ENCODE peak calls at places on chromosomes 7 and 10, in eight cellular contexts. O is H1, Z is neuronal stem cell, S is IMR-90, U is GM23248, K is neural progenitor cell, W is H9, N is trophoblast cell. I is an unnamed sample.

GRCh38 chr7:82534687-82535086 is 91.1 kb upstream of the CACNA2D1 start:
- DNase-seq in O (no peak), Z (no peak), S (peak), U (peak), K (no peak), W (no peak), N (no peak), I (peak)

GRCh38 chr10:7397049-7397448 is 13.8 kb downstream of the SFMBT2 start:
- DNase-seq in O (no peak), Z (no peak), S (peak), U (peak), K (no peak), W (no peak), N (no peak), I (no peak)

GRCh38 chr10:106557951-106558733 is 606.4 kb downstream of the SORCS1 start:
- DNase-seq in O (no peak), Z (no peak), S (peak), U (peak), K (no peak), W (no peak), N (no peak), I (no peak)

GRCh38 chr10:79936625-79937255 is 12.2 kb downstream of the SFTPD start:
- DNase-seq in O (peak), Z (no peak), S (no peak), U (no peak), K (no peak), W (peak), N (no peak), I (no peak)

GRCh38 chr10:55668326-55668922 is 692.6 kb downstream of the ZWINT start:
- DNase-seq in O (no peak), Z (no peak), S (no peak), U (peak), K (peak), W (no peak), N (no peak), I (no peak)

GRCh38 chr7:129773871-129774270 is 162.4 kb downstream of the NRF1 start:
- DNase-seq in O (no peak), Z (no peak), S (no peak), U (no peak), K (no peak), W (no peak), N (no peak), I (no peak)

GRCh38 chr7:119761776-119762175 is 511.2 kb upstream of the KCND2 start:
- DNase-seq in O (no peak), Z (no peak), S (no peak), U (no peak), K (no peak), W (no peak), N (no peak), I (no peak)

GRCh38 chr7:26374665-26375373 is 83.2 kb downstream of the SNX10 start:
- DNase-seq in O (no peak), Z (no peak), S (no peak), U (no peak), K (no peak), W (no peak), N (no peak), I (peak)

GRCh38 chr10:69333205-69333604 is 54.9 kb downstream of the HK1 start:
- DNase-seq in O (peak), Z (no peak), S (no peak), U (peak), K (peak), W (peak), N (peak), I (no peak)

GRCh38 chr10:99993994-99994689 is 15.6 kb downstream of the DNMBP start:
- DNase-seq in O (no peak), Z (no peak), S (peak), U (peak), K (no peak), W (no peak), N (peak), I (peak)

GRCh38 chr7:156222151-156222550 is 409.9 kb upstream of the SHH start:
- DNase-seq in O (peak), Z (no peak), S (no peak), U (no peak), K (no peak), W (no peak), N (no peak), I (no peak)

GRCh38 chr7:1531979-1532455 is 1.5 kb downstream of the MAFK start:
- DNase-seq in O (no peak), Z (no peak), S (no peak), U (no peak), K (no peak), W (no peak), N (no peak), I (no peak)

GRCh38 chr7:38512704-38513103 is 118.5 kb downstream of the AMPH start:
- DNase-seq in O (no peak), Z (no peak), S (peak), U (peak), K (no peak), W (no peak), N (no peak), I (peak)

GRCh38 chr10:131677671-131678070 is 223.1 kb upstream of the PPP2R2D start:
- DNase-seq in O (no peak), Z (no peak), S (no peak), U (no peak), K (peak), W (peak), N (no peak), I (no peak)

GRCh38 chr7:7922684-7923385 is 45.8 kb upstream of the GLCCI1 start:
- DNase-seq in O (no peak), Z (no peak), S (no peak), U (no peak), K (peak), W (no peak), N (no peak), I (no peak)

GRCh38 chr7:129053938-129054437 is 923 bp downstream of the TNPO3 start:
- DNase-seq in O (no peak), Z (peak), S (peak), U (peak), K (no peak), W (no peak), N (no peak), I (peak)

GRCh38 chr7:149787428-149788299 is 14.3 kb upstream of the ZNF467 start:
- DNase-seq in O (peak), Z (no peak), S (no peak), U (peak), K (peak), W (peak), N (no peak), I (peak)

GRCh38 chr10:58743466-58744115 is 230.9 kb downstream of the BICC1 start:
- DNase-seq in O (no peak), Z (peak), S (peak), U (peak), K (peak), W (no peak), N (peak), I (no peak)

GRCh38 chr10:70672165-70672992 is at the start of gene ADAMTS14:
- DNase-seq in O (peak), Z (peak), S (no peak), U (peak), K (peak), W (peak), N (no peak), I (no peak)

GRCh38 chr7:152522551-152522950 is 86.7 kb upstream of the KMT2C start:
- DNase-seq in O (no peak), Z (no peak), S (no peak), U (no peak), K (no peak), W (no peak), N (no peak), I (peak)

GRCh38 chr10:60978287-60979115 is 34.5 kb upstream of the RHOBTB1 start:
- DNase-seq in O (no peak), Z (no peak), S (peak), U (peak), K (no peak), W (no peak), N (no peak), I (peak)

GRCh38 chr10:47370878-47371277 is 13.2 kb downstream of the ZNF488 start:
- DNase-seq in O (peak), Z (no peak), S (no peak), U (no peak), K (no peak), W (peak), N (no peak), I (no peak)

GRCh38 chr10:126153686-126154628 is 234.3 kb downstream of the ADAM12 start:
- DNase-seq in O (no peak), Z (no peak), S (peak), U (peak), K (peak), W (no peak), N (no peak), I (no peak)

GRCh38 chr10:275680-276079 is 140.4 kb downstream of the ZMYND11 start:
- DNase-seq in O (no peak), Z (no peak), S (no peak), U (no peak), K (no peak), W (no peak), N (no peak), I (no peak)

GRCh38 chr10:86730227-86730626 is 26.2 kb upstream of the BMPR1A start:
- DNase-seq in O (no peak), Z (no peak), S (peak), U (no peak), K (no peak), W (no peak), N (no peak), I (no peak)

GRCh38 chr7:55214707-55215106 is 150.4 kb upstream of the LANCL2 start:
- DNase-seq in O (no peak), Z (no peak), S (peak), U (peak), K (no peak), W (no peak), N (no peak), I (no peak)

GRCh38 chr10:128077155-128077875 is 48.9 kb downstream of the MKI67 start:
- DNase-seq in O (no peak), Z (no peak), S (no peak), U (no peak), K (no peak), W (peak), N (no peak), I (no peak)

GRCh38 chr10:92573091-92573797 is 649 bp downstream of the IDE start:
- DNase-seq in O (peak), Z (peak), S (peak), U (peak), K (peak), W (peak), N (peak), I (peak)

GRCh38 chr10:120011359-120012132 is 119.0 kb downstream of the SEC23IP start:
- DNase-seq in O (peak), Z (no peak), S (no peak), U (no peak), K (peak), W (peak), N (no peak), I (no peak)

GRCh38 chr7:2162959-2163358 is 69.8 kb downstream of the MAD1L1 start:
- DNase-seq in O (no peak), Z (no peak), S (no peak), U (no peak), K (no peak), W (no peak), N (no peak), I (no peak)

GRCh38 chr10:94042001-94042813 is 48.5 kb downstream of the PLCE1 start:
- DNase-seq in O (no peak), Z (no peak), S (peak), U (peak), K (no peak), W (peak), N (no peak), I (no peak)
- H2AFZ ChIP-seq in O (peak), Z (no peak), S (no peak), U (peak), K (peak), W (no peak), N (no peak), I (no peak)

GRCh38 chr10:3538291-3538849 is 246.6 kb downstream of the KLF6 start:
- DNase-seq in O (no peak), Z (no peak), S (no peak), U (peak), K (no peak), W (no peak), N (no peak), I (peak)
- H2AFZ ChIP-seq in O (no peak), Z (peak), S (peak), U (peak), K (no peak), W (no peak), N (no peak), I (peak)

DNA sequence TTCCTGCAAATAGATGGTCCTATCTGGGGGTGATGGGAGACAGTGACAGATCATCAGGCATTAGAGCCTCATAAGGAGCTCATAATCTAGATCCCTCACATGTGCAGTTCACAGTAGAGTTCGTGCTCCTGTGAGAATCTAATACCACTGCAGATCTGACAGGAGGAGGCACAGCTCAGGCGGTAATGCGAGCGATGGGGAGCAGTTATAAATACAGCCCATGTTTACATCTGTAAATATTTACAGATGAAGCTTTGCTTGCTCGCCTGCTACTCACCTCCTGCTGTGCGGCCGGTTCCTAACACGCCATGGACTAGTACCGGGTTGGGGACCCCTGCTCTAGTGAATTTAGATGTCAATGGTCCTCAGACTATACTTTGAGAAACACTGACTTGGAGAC is 17.0 kb upstream of the CDCA7L start:
- DNase-seq in O (no peak), Z (no peak), S (no peak), U (no peak), K (no peak), W (no peak), N (no peak), I (no peak)
- H2AFZ ChIP-seq in O (no peak), Z (no peak), S (no peak), U (no peak), K (no peak), W (no peak), N (no peak), I (no peak)

GRCh38 chr7:45649560-45650346 is 75.6 kb downstream of the ADCY1 start:
- DNase-seq in O (peak), Z (no peak), S (no peak), U (no peak), K (no peak), W (no peak), N (no peak), I (no peak)

GRCh38 chr7:45647426-45647825 is 73.3 kb downstream of the ADCY1 start:
- DNase-seq in O (no peak), Z (no peak), S (no peak), U (no peak), K (no peak), W (no peak), N (no peak), I (no peak)

GRCh38 chr7:45646996-45647411 is 72.8 kb downstream of the ADCY1 start:
- DNase-seq in O (peak), Z (no peak), S (peak), U (no peak), K (no peak), W (no peak), N (no peak), I (no peak)

GRCh38 chr7:45648671-45648995 is 74.5 kb downstream of the ADCY1 start:
- DNase-seq in O (no peak), Z (no peak), S (no peak), U (no peak), K (no peak), W (no peak), N (no peak), I (no peak)

DNA sequence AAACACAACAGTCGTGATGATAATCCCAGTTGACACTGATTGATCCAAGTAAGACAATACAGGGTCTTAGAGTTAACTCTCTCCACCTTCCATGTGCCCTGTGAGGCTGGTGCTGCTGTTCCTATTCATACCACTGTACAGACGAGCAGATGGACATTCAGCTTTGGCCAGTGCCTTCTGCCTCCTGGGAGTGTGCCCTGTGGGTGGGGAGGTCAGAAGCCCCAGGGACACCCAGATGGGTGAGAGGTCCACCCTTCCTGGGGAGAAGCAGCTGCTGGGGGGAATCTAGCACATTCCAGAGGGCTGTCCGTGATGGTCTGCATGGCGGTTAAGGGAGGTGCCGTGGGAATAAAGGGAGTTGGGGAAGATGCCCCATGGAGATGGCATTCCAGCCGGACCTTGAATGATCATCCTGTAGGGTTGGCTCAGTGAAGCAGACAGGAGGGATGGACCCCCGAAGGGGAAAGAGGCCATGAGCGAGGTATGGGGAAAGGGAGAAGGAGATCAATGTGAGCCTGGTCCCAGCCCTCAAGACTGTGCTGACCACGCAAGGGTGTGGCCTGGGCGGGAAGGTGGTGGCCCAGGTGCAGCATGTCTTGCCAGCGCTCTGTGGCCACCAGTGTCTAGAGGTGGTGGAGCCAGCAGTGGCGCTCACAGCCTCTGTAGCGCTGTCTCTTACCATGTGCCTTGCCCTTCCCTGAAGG is 74.0 kb downstream of the ADCY1 start:
- DNase-seq in O (peak), Z (no peak), S (no peak), U (no peak), K (no peak), W (no peak), N (no peak), I (no peak)
- H2AFZ ChIP-seq in O (no peak), Z (no peak), S (no peak), U (no peak), K (no peak), W (no peak), N (no peak), I (no peak)

GRCh38 chr7:41900034-41900433 is 197.1 kb upstream of the INHBA start:
- DNase-seq in O (no peak), Z (no peak), S (no peak), U (no peak), K (no peak), W (no peak), N (no peak), I (no peak)
- H2AFZ ChIP-seq in O (peak), Z (no peak), S (no peak), U (peak), K (peak), W (no peak), N (no peak), I (no peak)

DNA sequence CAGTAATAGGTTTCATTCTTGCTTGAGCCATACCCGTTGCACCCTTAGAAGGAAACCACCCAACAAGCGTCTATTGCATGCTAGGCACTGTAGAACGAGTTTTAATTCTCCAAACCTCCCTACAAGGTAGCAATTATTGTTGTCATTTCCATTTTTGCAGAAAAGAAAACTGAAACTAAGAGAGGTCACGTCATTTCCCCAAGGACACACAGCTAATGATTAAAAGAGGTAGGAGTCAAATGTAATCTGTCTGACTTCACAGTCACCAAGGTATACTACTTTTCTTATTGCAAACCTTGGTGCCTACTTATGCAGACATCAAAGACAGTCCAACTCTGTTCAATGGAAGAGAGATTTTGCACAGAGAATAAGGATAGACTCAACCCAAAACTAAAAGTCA is 49.1 kb upstream of the C1QL3 start:
- DNase-seq in O (no peak), Z (no peak), S (no peak), U (no peak), K (no peak), W (no peak), N (no peak), I (no peak)
- H2AFZ ChIP-seq in O (no peak), Z (no peak), S (no peak), U (no peak), K (no peak), W (no peak), N (no peak), I (no peak)

DNA sequence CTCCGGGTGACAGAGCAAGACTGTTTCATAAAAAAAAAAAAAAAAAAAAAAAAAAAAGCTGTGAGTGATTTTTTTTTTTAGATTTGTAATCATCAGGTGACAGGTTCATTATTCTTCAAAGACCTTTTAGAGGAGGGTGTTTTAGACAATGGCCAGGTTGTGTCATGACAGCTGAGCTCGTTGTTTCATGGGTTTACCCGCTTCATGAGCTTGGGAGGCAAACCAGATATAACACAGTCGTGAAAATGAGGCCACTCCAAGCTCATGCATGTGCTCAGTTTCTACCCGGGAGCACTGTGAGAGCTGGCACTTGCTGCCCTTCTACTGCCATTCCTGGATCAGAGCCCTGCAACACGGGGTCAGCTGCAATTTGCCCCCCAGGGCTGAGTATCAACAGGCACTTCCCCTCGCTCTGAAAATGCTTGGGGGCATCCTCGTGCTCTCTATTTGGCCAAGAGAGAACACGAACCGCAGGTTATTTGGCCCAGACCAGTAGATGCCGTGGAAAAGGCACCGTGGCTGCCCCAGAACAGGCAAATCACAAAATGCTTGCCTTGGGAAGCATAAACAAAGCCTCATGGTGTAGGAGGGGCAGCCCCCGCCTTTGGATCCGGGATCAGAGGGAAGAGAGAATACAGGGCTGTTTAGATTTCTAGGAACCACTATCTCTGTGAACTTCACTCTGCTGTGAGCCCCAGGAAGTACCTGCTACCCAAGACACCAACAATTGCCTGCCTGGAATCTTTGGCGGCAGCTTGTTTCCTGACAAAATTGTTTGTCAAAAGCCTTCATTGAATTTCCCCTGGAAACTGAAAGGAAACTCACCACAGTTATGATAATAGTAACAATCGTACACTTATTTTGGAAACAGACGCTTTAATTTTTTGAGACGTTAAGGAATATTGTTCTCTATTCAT is 371.0 kb downstream of the FRMD4A start:
- DNase-seq in O (no peak), Z (no peak), S (no peak), U (no peak), K (no peak), W (no peak), N (no peak), I (peak)
- H2AFZ ChIP-seq in O (no peak), Z (no peak), S (peak), U (no peak), K (no peak), W (no peak), N (no peak), I (peak)